ENCODE peak calls at places on chromosomes 3 and 15, in ten cellular contexts. U is stomach, Q is lung, O is heart left ventricle, G is transverse colon, V is A549, Y is spleen, K is psoas muscle, A is pancreas, B is testis. T is an unnamed sample.

GRCh38 chr3:175001091-175001490 is 142.0 kb downstream of the NAALADL2 start:
- DNase-seq in U (no peak), Q (no peak), O (no peak), G (no peak), V (no peak), Y (no peak), K (no peak), A (no peak), B (no peak), T (no peak)

GRCh38 chr3:5799421-5799820 is 611.9 kb downstream of the EDEM1 start:
- DNase-seq in U (no peak), Q (no peak), O (no peak), G (no peak), V (no peak), Y (no peak), K (no peak), A (no peak), B (no peak), T (no peak)

GRCh38 chr3:21938267-21938681 is 187.3 kb upstream of the ZNF385D start:
- DNase-seq in U (no peak), Q (no peak), O (no peak), G (no peak), V (no peak), Y (no peak), K (no peak), A (no peak), B (no peak), T (no peak)

GRCh38 chr3:23961913-23962312 is 16.8 kb downstream of the NR1D2 start:
- DNase-seq in U (no peak), Q (no peak), O (no peak), G (no peak), V (no peak), Y (no peak), K (no peak), A (no peak), B (no peak), T (no peak)

GRCh38 chr3:21398461-21398860 is 352.5 kb downstream of the ZNF385D start:
- DNase-seq in U (no peak), Q (no peak), O (no peak), G (no peak), V (no peak), Y (no peak), K (no peak), A (no peak), B (no peak), T (no peak)

GRCh38 chr15:25055356-25056068 is 100.7 kb downstream of the SNRPN start:
- DNase-seq in U (peak; percentile 22), Q (peak; percentile 19), O (no peak), G (no peak), V (no peak), Y (peak; percentile 29), K (no peak), A (no peak), B (peak; percentile 8), T (peak; percentile 2)

GRCh38 chr15:64857421-64857820 is 15.7 kb downstream of the PLEKHO2 start:
- DNase-seq in U (no peak), Q (no peak), O (no peak), G (no peak), V (no peak), Y (no peak), K (no peak), A (no peak), B (no peak), T (no peak)

GRCh38 chr15:31447893-31448634 is 121.4 kb downstream of the KLF13 start:
- DNase-seq in U (no peak), Q (no peak), O (no peak), G (no peak), V (no peak), Y (no peak), K (no peak), A (no peak), B (no peak), T (no peak)

GRCh38 chr3:104176706-104177105 is 1190.0 kb upstream of the ALCAM start:
- DNase-seq in U (no peak), Q (no peak), O (no peak), G (no peak), V (no peak), Y (no peak), K (no peak), A (no peak), B (no peak), T (no peak)

GRCh38 chr3:43348852-43349574 is 62.7 kb downstream of the SNRK start:
- DNase-seq in U (no peak), Q (no peak), O (no peak), G (no peak), V (no peak), Y (no peak), K (no peak), A (peak; percentile 21), B (no peak), T (no peak)

GRCh38 chr3:98977520-98977919 is 76.0 kb upstream of the DCBLD2 start:
- DNase-seq in U (no peak), Q (no peak), O (no peak), G (no peak), V (peak; percentile 89), Y (no peak), K (no peak), A (no peak), B (no peak), T (no peak)

GRCh38 chr3:126337980-126338651 is 19.1 kb downstream of the KLF15 start:
- DNase-seq in U (no peak), Q (no peak), O (peak; percentile 2), G (no peak), V (no peak), Y (peak; percentile 63), K (peak; percentile 35), A (no peak), B (peak; percentile 6), T (no peak)

GRCh38 chr3:139764069-139764905 is 86.5 kb upstream of the NMNAT3 start:
- DNase-seq in U (no peak), Q (no peak), O (peak; percentile 47), G (no peak), V (no peak), Y (no peak), K (no peak), A (no peak), B (no peak), T (peak; percentile 56)

GRCh38 chr3:16332904-16333426 is 68.0 kb downstream of the OXNAD1 start:
- DNase-seq in U (no peak), Q (no peak), O (no peak), G (no peak), V (no peak), Y (no peak), K (no peak), A (no peak), B (no peak), T (no peak)

GRCh38 chr3:100033184-100033583 is 81.1 kb downstream of the FILIP1L start:
- DNase-seq in U (no peak), Q (no peak), O (no peak), G (no peak), V (peak; percentile 37), Y (no peak), K (no peak), A (no peak), B (peak; percentile 61), T (no peak)

GRCh38 chr15:94028121-94028520 is 203.2 kb upstream of the MCTP2 start:
- DNase-seq in U (no peak), Q (no peak), O (no peak), G (no peak), V (no peak), Y (no peak), K (no peak), A (no peak), B (no peak), T (no peak)

DNA sequence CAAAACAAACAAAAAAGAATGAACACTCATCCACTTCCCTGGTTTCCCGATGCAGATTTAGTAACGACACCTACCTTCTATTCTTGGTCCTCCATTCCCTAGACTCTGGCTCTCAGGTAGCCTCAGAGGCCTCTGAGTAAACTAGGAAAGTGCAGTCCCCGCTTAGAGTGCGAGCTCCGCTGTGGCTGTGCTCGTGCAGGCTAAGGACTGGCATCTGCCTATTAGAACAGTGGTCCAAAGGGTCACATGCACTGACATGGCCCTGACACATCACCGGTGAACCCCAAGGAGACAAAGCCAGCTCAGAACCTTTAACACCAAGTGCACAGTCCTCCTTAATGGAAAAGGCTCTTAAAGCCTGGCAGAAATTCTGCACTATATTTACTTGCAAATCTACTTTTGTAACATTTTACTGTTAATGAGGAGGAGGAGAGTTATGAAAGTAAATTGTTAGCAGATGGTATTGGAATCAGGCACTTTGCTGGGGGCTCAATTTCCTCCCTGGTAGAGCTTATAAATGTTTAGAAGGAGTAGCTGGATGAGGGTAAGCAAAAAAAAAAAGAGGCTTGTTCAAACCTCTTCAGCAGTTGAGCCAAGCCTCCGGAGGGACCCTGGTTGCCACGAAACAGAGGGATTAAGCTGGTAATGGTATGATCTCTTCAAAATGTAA is 31.1 kb downstream of the VGLL4 start:
- DNase-seq in U (no peak), Q (no peak), O (no peak), G (no peak), V (no peak), Y (no peak), K (no peak), A (no peak), B (no peak), T (no peak)
- H3K27ac ChIP-seq in U (no peak overlapping the region), Q (no peak overlapping the region), O (peak overlapping the region; percentile 5), G (no peak overlapping the region), V (no peak overlapping the region), Y (no peak overlapping the region), K (peak overlapping the region; percentile 57), A (no peak overlapping the region), B (no peak overlapping the region), T (no peak overlapping the region)

GRCh38 chr3:44661189-44661588 is 12.7 kb downstream of the ZNF35 start:
- DNase-seq in U (no peak), Q (no peak), O (no peak), G (no peak), V (peak; percentile 4), Y (no peak), K (no peak), A (no peak), B (no peak), T (no peak)
- TF ChIP-seq CTCF in U (no peak), Q (no peak), O (peak; percentile 13), G (peak; percentile 12), V (no peak), Y (no peak), K (no peak), A (no peak), B (no peak), T (no peak)

GRCh38 chr15:63601026-63601726 is 4.0 kb downstream of the FBXL22 start:
- DNase-seq in U (no peak), Q (no peak), O (peak; percentile 35), G (peak; percentile 55), V (peak; percentile 30), Y (peak; percentile 91), K (peak; percentile 67), A (peak; percentile 86), B (no peak), T (no peak)
- H3K27ac ChIP-seq in U (peak overlapping the region; percentile 95), Q (peak overlapping the region; percentile 74), O (peak overlapping the region; percentile 59), G (peak overlapping the region; percentile 96), V (peak overlapping the region; percentile 93), Y (peak overlapping the region; percentile 78), K (peak overlapping the region; percentile 90), A (peak overlapping the region; percentile 83), B (peak overlapping the region; percentile 91), T (peak overlapping the region; percentile 87)

DNA sequence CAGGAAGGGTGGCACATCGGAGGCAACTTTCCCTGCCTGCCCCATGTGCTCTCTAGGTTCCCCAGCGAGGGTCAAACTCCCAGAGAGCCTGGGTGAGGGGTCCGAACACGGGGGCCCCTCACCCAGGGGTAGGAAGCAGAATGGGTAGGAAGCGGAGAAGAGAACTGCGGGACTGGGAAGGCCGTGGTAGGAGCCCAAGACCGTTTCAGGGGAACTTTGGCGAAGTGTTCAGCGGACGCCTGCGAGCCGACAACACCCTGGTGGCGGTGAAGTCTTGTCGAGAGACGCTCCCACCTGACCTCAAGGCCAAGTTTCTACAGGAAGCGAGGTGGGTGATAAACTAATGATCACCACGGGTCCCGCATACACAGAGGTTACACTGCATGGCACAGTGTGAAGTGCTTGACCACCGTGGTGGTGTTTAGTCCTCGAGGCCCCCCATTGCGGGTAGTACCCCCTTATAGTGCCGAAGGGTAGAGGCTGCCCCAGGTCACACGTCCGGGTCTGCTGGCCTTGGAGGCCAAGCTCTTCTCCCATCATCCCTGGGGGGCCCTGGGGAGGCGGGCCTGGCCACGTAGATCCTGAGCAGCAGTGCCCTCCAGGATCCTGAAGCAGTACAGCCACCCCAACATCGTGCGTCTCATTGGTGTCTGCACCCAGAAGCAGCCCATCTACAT is 8.3 kb downstream of the FES start:
- DNase-seq in U (no peak), Q (no peak), O (no peak), G (no peak), V (no peak), Y (peak; percentile 68), K (no peak), A (peak; percentile 63), B (no peak), T (peak; percentile 5)
- TF ChIP-seq CTCF in U (no peak), Q (no peak), O (no peak), G (no peak), V (no peak), Y (no peak), K (no peak), A (no peak), B (no peak), T (no peak)

T was measured in heart right ventricle.